ENCODE peak calls at places on chromosome 14, in four cellular contexts. G, E, S and T are unnamed samples.
A peak's percentile ranks its signal among the peaks of the same experiment; 100 is the strongest.

GRCh38 chr14:106564058-106564643 is 1037.8 kb downstream of the TMEM121 start:
- DNase-seq in G (peak; percentile 40), E (no peak), S (no peak), T (no peak)

GRCh38 chr14:21070083-21070609 is at the start of gene ARHGEF40:
- DNase-seq in G (no peak), E (peak; percentile 85), S (peak; percentile 14), T (peak; percentile 47)

GRCh38 chr14:70995671-70996070 is 88.4 kb downstream of the PCNX1 start:
- DNase-seq in G (no peak), E (no peak), S (no peak), T (no peak)

GRCh38 chr14:31022386-31022785 is 3.1 kb upstream of the AP4S1 start:
- DNase-seq in G (no peak), E (no peak), S (no peak), T (no peak)

GRCh38 chr14:84806627-84807026 is 723.3 kb upstream of the FLRT2 start:
- DNase-seq in G (no peak), E (no peak), S (no peak), T (peak; percentile 10)

GRCh38 chr14:65228436-65228835 is 126.1 kb upstream of the MAX start:
- DNase-seq in G (no peak), E (peak; percentile 9), S (no peak), T (no peak)

GRCh38 chr14:93984987-93985410 is 8.6 kb upstream of the ASB2 start:
- DNase-seq in G (no peak), E (peak; percentile 83), S (peak; percentile 89), T (peak; percentile 70)

GRCh38 chr14:95432152-95433093 is 84.0 kb downstream of the SYNE3 start:
- DNase-seq in G (no peak), E (no peak), S (peak; percentile 27), T (peak; percentile 39)

GRCh38 chr14:33647385-33647786 is 303.5 kb downstream of the EGLN3 start:
- DNase-seq in G (no peak), E (no peak), S (peak; percentile 97), T (peak; percentile 97)

GRCh38 chr14:26925876-26926584 is 328.2 kb upstream of the NOVA1 start:
- DNase-seq in G (no peak), E (no peak), S (no peak), T (peak; percentile 20)

GRCh38 chr14:51521764-51522163 is 129.9 kb upstream of the FRMD6 start:
- DNase-seq in G (no peak), E (no peak), S (peak; percentile 40), T (peak; percentile 84)

GRCh38 chr14:51401272-51401671 is 161.2 kb downstream of the TMX1 start:
- DNase-seq in G (no peak), E (no peak), S (no peak), T (peak; percentile 39)

GRCh38 chr14:96752594-96752993 is 44.6 kb upstream of the VRK1 start:
- DNase-seq in G (no peak), E (no peak), S (no peak), T (no peak)

GRCh38 chr14:64491637-64492036 is 12.0 kb downstream of the ZBTB25 start:
- DNase-seq in G (no peak), E (no peak), S (no peak), T (no peak)

GRCh38 chr14:80055912-80056801 is 155.1 kb downstream of the DIO2 start:
- DNase-seq in G (no peak), E (peak; percentile 68), S (peak; percentile 66), T (peak; percentile 74)

GRCh38 chr14:64502476-64503183 is 1.0 kb downstream of the ZBTB25 start:
- DNase-seq in G (no peak), E (no peak), S (no peak), T (no peak)

GRCh38 chr14:70317091-70317968 is 42.2 kb downstream of the COX16 start:
- DNase-seq in G (no peak), E (no peak), S (no peak), T (no peak)

GRCh38 chr14:64856528-64857445 is 22.9 kb downstream of the SPTB start:
- DNase-seq in G (no peak), E (no peak), S (no peak), T (no peak)

GRCh38 chr14:38197001-38197760 is 10.5 kb upstream of the SSTR1 start:
- DNase-seq in G (no peak), E (no peak), S (no peak), T (peak; percentile 22)

GRCh38 chr14:45559626-45560025 is 306.6 kb upstream of the MIS18BP1 start:
- DNase-seq in G (no peak), E (no peak), S (no peak), T (no peak)

GRCh38 chr14:68785817-68786490 is 6.9 kb downstream of the ZFP36L1 start:
- DNase-seq in G (no peak), E (no peak), S (no peak), T (peak; percentile 75)

GRCh38 chr14:53020193-53020932 is 69.5 kb upstream of the FERMT2 start:
- DNase-seq in G (no peak), E (no peak), S (no peak), T (no peak)

GRCh38 chr14:36020120-36021029 is 156.1 kb downstream of the PTCSC3 start:
- DNase-seq in G (no peak), E (no peak), S (no peak), T (no peak)

GRCh38 chr14:82528011-82528410 is 994.4 kb upstream of the SEL1L start:
- DNase-seq in G (no peak), E (no peak), S (no peak), T (no peak)

GRCh38 chr14:96793547-96793946 is 3.6 kb upstream of the VRK1 start:
- DNase-seq in G (no peak), E (no peak), S (no peak), T (no peak)

GRCh38 chr14:71322660-71323250 is 415.5 kb downstream of the PCNX1 start:
- DNase-seq in G (peak; percentile 35), E (no peak), S (peak; percentile 56), T (peak; percentile 72)

GRCh38 chr14:95547626-95548327 is 12.9 kb downstream of the GLRX5 start:
- DNase-seq in G (no peak), E (no peak), S (peak; percentile 45), T (peak; percentile 54)

GRCh38 chr14:102415671-102416070 is 52.9 kb downstream of the TECPR2 start:
- DNase-seq in G (no peak), E (no peak), S (no peak), T (no peak)

GRCh38 chr14:101876539-101876938 is 87.8 kb upstream of the DYNC1H1 start:
- DNase-seq in G (peak; percentile 71), E (peak; percentile 81), S (no peak), T (no peak)

GRCh38 chr14:69398053-69398817 is at the start of the genes ERH and SLC39A9:
- DNase-seq in G (peak; percentile 93), E (peak; percentile 97), S (peak; percentile 98), T (peak; percentile 99)

GRCh38 chr14:83940253-83940652 is 1589.7 kb upstream of the FLRT2 start:
- DNase-seq in G (no peak), E (no peak), S (no peak), T (no peak)

GRCh38 chr14:51931308-51931707 is 58.0 kb upstream of the RTRAF start:
- DNase-seq in G (no peak), E (no peak), S (no peak), T (no peak)

GRCh38 chr14:23528555-23528954 is 23.0 kb downstream of the ZFHX2 start:
- DNase-seq in G (no peak), E (no peak), S (no peak), T (no peak)

GRCh38 chr14:23530360-23531055 is 21.1 kb downstream of the ZFHX2 start:
- DNase-seq in G (no peak), E (no peak), S (no peak), T (no peak)

GRCh38 chr14:23532658-23533057 is 18.9 kb downstream of the ZFHX2 start:
- DNase-seq in G (no peak), E (no peak), S (no peak), T (no peak)

GRCh38 chr14:23531391-23531790 is 20.2 kb downstream of the ZFHX2 start:
- DNase-seq in G (no peak), E (no peak), S (no peak), T (no peak)

GRCh38 chr14:23529016-23529740 is 22.4 kb downstream of the ZFHX2 start:
- DNase-seq in G (no peak), E (no peak), S (no peak), T (no peak)
- H3K4me3 ChIP-seq in G (no peak overlapping the region), E (no peak overlapping the region), S (no peak overlapping the region), T (no peak overlapping the region)

DNA sequence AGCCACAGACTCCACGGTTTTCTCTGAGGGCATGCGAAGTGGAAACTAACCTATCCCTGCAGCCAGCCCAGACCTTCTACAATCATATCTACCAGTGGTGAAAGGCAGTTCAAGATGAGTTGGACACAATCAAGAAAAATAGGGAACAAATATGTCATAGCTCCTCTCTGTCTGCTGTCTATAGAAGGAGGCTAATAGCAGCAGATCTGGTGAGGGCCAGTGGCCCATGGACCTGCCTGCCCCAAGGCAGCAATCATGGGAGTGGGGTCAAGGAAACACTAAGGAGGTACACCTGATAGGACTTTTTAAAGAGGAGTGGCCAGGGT is 149.5 kb downstream of the PRKCH start:
- DNase-seq in G (no peak), E (no peak), S (no peak), T (no peak)
- H3K4me3 ChIP-seq in G (no peak overlapping the region), E (no peak overlapping the region), S (no peak overlapping the region), T (no peak overlapping the region)

DNA sequence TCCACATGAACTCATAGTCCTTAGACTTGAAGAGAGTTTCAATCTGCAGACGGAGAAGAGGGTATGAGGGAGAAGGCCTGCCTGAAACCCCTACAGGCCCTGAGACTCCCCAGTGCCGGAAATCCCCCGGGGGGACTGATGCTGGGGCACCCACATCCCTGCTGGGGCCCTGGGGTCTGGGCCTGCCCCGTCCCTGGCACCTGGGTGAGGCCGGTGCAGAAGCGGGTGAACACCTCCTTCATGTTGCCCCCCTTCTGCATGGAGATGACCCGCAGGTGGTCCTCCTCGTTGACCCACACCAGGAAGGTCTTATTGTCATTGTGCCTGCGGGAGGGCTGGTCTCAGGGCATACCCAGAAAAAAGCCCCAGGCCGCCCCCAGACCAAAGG is 2.4 kb downstream of the CKB start:
- DNase-seq in G (no peak), E (no peak), S (no peak), T (no peak)
- H3K4me3 ChIP-seq in G (no peak overlapping the region), E (peak overlapping the region; percentile 65), S (no peak overlapping the region), T (no peak overlapping the region)

GRCh38 chr14:32202941-32203882 is at the start of gene RNU6-8:
- DNase-seq in G (peak; percentile 93), E (peak; percentile 91), S (peak; percentile 77), T (peak; percentile 92)
- H3K4me3 ChIP-seq in G (peak within 1 kb of the TSS; percentile 85), E (peak within 1 kb of the TSS; percentile 83), S (peak within 1 kb of the TSS; percentile 76), T (peak within 1 kb of the TSS; percentile 73)

DNA sequence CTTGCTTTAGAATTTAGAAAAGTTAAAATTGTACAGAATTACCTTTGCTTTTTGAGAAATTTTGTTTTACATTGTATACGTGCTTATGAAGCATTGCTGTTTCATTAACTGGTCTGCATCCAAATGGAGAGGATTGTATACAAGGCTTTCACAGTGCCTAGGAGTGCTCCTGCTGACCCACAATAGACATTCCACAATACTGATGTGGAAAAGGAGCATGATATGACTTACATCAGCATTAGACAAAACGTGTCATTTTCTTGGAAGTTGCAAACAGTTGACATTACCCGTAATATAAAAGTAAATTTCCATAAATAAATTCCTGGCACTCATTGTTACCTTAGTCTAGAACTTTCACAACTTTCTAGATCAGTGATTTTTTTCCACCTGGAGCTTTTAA is 1.9 kb downstream of the PRKD1 start:
- DNase-seq in G (no peak), E (no peak), S (no peak), T (no peak)
- H3K4me3 ChIP-seq in G (no peak overlapping the region), E (peak overlapping the region; percentile 65), S (no peak overlapping the region), T (peak overlapping the region; percentile 87)

GRCh38 chr14:104956290-104956890 is 21.8 kb downstream of the AHNAK2 start:
- DNase-seq in G (no peak), E (peak; percentile 60), S (no peak), T (no peak)
- H3K4me3 ChIP-seq in G (no peak overlapping the region), E (no peak overlapping the region), S (no peak overlapping the region), T (no peak overlapping the region)